ENCODE peak calls at places on chromosomes 4 and X, in nine cellular contexts. One of them, this sample, is unnamed.

GRCh38 chr4:62225972-62226371 is 1025.8 kb downstream of the ADGRL3 start:
- DNase-seq in right atrium auricular region: no peak
- DNase-seq in CD4-positive, alpha-beta memory T cell: no peak
- DNase-seq in mammary epithelial cell: no peak
- DNase-seq in PC-9: no peak
- DNase-seq in heart right ventricle: no peak
- DNase-seq in kidney: no peak
- DNase-seq in GM23338: no peak
- DNase-seq in GM23248: no peak
- DNase-seq in this sample: no peak

GRCh38 chrX:15953801-15954200 is 99.2 kb upstream of the AP1S2 start:
- DNase-seq in heart right ventricle: no peak
- DNase-seq in CD4-positive, alpha-beta memory T cell: no peak
- DNase-seq in right atrium auricular region: no peak
- DNase-seq in GM23338: no peak
- DNase-seq in kidney: no peak
- DNase-seq in GM23248: no peak
- DNase-seq in PC-9: no peak
- DNase-seq in mammary epithelial cell: no peak
- DNase-seq in this sample: no peak

GRCh38 chrX:23765449-23765848 is 17.5 kb upstream of the SAT1 start:
- DNase-seq in right atrium auricular region: no peak
- DNase-seq in mammary epithelial cell: peak; percentile 55
- DNase-seq in GM23248: peak; percentile 63
- DNase-seq in CD4-positive, alpha-beta memory T cell: no peak
- DNase-seq in heart right ventricle: no peak
- DNase-seq in kidney: no peak
- DNase-seq in PC-9: no peak
- DNase-seq in GM23338: no peak
- DNase-seq in this sample: no peak

GRCh38 chrX:3550160-3550765 is 163.2 kb downstream of the PRKX start:
- DNase-seq in kidney: no peak
- DNase-seq in mammary epithelial cell: peak; percentile 8
- DNase-seq in CD4-positive, alpha-beta memory T cell: no peak
- DNase-seq in heart right ventricle: no peak
- DNase-seq in GM23248: peak; percentile 63
- DNase-seq in PC-9: no peak
- DNase-seq in right atrium auricular region: no peak
- DNase-seq in GM23338: no peak
- DNase-seq in this sample: no peak

GRCh38 chr4:66048861-66049260 is 378.6 kb upstream of the EPHA5 start:
- DNase-seq in kidney: no peak
- DNase-seq in GM23248: no peak
- DNase-seq in heart right ventricle: no peak
- DNase-seq in GM23338: no peak
- DNase-seq in right atrium auricular region: no peak
- DNase-seq in CD4-positive, alpha-beta memory T cell: no peak
- DNase-seq in PC-9: no peak
- DNase-seq in mammary epithelial cell: no peak
- DNase-seq in this sample: no peak

GRCh38 chr4:77209936-77210335 is 52.9 kb downstream of the CCNG2 start:
- DNase-seq in mammary epithelial cell: no peak
- DNase-seq in heart right ventricle: no peak
- DNase-seq in right atrium auricular region: no peak
- DNase-seq in GM23248: no peak
- DNase-seq in kidney: no peak
- DNase-seq in PC-9: no peak
- DNase-seq in CD4-positive, alpha-beta memory T cell: no peak
- DNase-seq in GM23338: no peak
- DNase-seq in this sample: no peak

GRCh38 chrX:154457491-154458115 is 478 bp upstream of the PLXNA3 start:
- DNase-seq in kidney: no peak
- DNase-seq in right atrium auricular region: no peak
- DNase-seq in mammary epithelial cell: peak; percentile 58
- DNase-seq in GM23248: peak; percentile 52
- DNase-seq in CD4-positive, alpha-beta memory T cell: peak; percentile 70
- DNase-seq in GM23338: peak; percentile 80
- DNase-seq in heart right ventricle: peak; percentile 36
- DNase-seq in PC-9: peak; percentile 80
- DNase-seq in this sample: peak; percentile 71

GRCh38 chrX:128310912-128311311 is 258.7 kb upstream of the ACTRT1 start:
- DNase-seq in right atrium auricular region: no peak
- DNase-seq in kidney: no peak
- DNase-seq in PC-9: no peak
- DNase-seq in CD4-positive, alpha-beta memory T cell: no peak
- DNase-seq in mammary epithelial cell: no peak
- DNase-seq in heart right ventricle: no peak
- DNase-seq in GM23338: no peak
- DNase-seq in GM23248: no peak
- DNase-seq in this sample: no peak

GRCh38 chr4:8205749-8206611 is 6.9 kb downstream of the SH3TC1 start:
- DNase-seq in heart right ventricle: no peak
- DNase-seq in PC-9: no peak
- DNase-seq in mammary epithelial cell: peak; percentile 91
- DNase-seq in GM23338: no peak
- DNase-seq in GM23248: no peak
- DNase-seq in kidney: no peak
- DNase-seq in CD4-positive, alpha-beta memory T cell: no peak
- DNase-seq in right atrium auricular region: no peak
- DNase-seq in this sample: no peak

GRCh38 chrX:131366387-131366786 is 77.3 kb upstream of the IGSF1 start:
- DNase-seq in kidney: no peak
- DNase-seq in mammary epithelial cell: no peak
- DNase-seq in GM23338: peak; percentile 37
- DNase-seq in heart right ventricle: no peak
- DNase-seq in GM23248: no peak
- DNase-seq in PC-9: no peak
- DNase-seq in right atrium auricular region: no peak
- DNase-seq in CD4-positive, alpha-beta memory T cell: no peak
- DNase-seq in this sample: no peak

GRCh38 chrX:3522016-3522690 is 175.7 kb upstream of the MXRA5 start:
- DNase-seq in CD4-positive, alpha-beta memory T cell: no peak
- DNase-seq in PC-9: no peak
- DNase-seq in heart right ventricle: no peak
- DNase-seq in kidney: no peak
- DNase-seq in GM23338: no peak
- DNase-seq in right atrium auricular region: no peak
- DNase-seq in GM23248: peak; percentile 81
- DNase-seq in mammary epithelial cell: no peak
- DNase-seq in this sample: no peak

GRCh38 chr4:155612074-155612473 is 54.6 kb upstream of the GUCY1A1 start:
- DNase-seq in heart right ventricle: no peak
- DNase-seq in GM23338: no peak
- DNase-seq in right atrium auricular region: no peak
- DNase-seq in CD4-positive, alpha-beta memory T cell: no peak
- DNase-seq in GM23248: no peak
- DNase-seq in mammary epithelial cell: no peak
- DNase-seq in kidney: no peak
- DNase-seq in PC-9: no peak
- DNase-seq in this sample: no peak

GRCh38 chr4:83876047-83876446 is 340.1 kb downstream of the GPAT3 start:
- DNase-seq in CD4-positive, alpha-beta memory T cell: no peak
- DNase-seq in PC-9: no peak
- DNase-seq in GM23338: no peak
- DNase-seq in mammary epithelial cell: no peak
- DNase-seq in right atrium auricular region: no peak
- DNase-seq in GM23248: peak; percentile 37
- DNase-seq in heart right ventricle: no peak
- DNase-seq in kidney: no peak
- DNase-seq in this sample: no peak

DNA sequence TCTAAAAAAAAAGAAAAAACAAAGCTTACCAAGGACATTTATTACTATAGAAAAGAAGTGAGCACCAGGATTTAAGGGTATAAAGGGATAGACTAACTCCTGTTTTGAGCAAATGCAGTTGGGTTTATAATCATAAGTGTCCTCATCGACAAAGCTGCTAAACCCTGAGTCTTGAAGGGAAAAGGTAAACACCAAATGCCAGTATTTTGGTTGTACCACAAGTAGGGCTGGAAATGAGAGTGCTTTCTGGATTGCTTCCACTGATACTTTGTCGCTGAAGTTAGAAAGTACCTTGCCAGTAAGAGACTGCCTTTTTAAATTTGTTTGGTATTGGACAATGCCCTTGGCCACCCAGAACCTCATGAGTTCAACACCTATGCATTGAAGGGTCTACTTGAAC is 53.7 kb downstream of the WDFY3 start:
- DNase-seq in mammary epithelial cell: no peak
- DNase-seq in heart right ventricle: no peak
- DNase-seq in PC-9: no peak
- DNase-seq in CD4-positive, alpha-beta memory T cell: no peak
- DNase-seq in GM23248: no peak
- DNase-seq in right atrium auricular region: no peak
- DNase-seq in GM23338: no peak
- DNase-seq in kidney: no peak
- DNase-seq in this sample: no peak
- H3K4me1 ChIP-seq in mammary epithelial cell: no peaks in the 10 kb centered on the region
- H3K4me1 ChIP-seq in heart right ventricle: peaks cover 38% of the 10 kb centered on the region
- H3K4me1 ChIP-seq in PC-9: peaks cover 16% of the 10 kb centered on the region
- H3K4me1 ChIP-seq in CD4-positive, alpha-beta memory T cell: no peaks in the 10 kb centered on the region
- H3K4me1 ChIP-seq in GM23248: peaks cover 27% of the 10 kb centered on the region
- H3K4me1 ChIP-seq in right atrium auricular region: no peaks in the 10 kb centered on the region
- H3K4me1 ChIP-seq in GM23338: peaks cover 42% of the 10 kb centered on the region
- H3K4me1 ChIP-seq in kidney: peaks cover 6% of the 10 kb centered on the region
- H3K4me1 ChIP-seq in this sample: no peaks in the 10 kb centered on the region

DNA sequence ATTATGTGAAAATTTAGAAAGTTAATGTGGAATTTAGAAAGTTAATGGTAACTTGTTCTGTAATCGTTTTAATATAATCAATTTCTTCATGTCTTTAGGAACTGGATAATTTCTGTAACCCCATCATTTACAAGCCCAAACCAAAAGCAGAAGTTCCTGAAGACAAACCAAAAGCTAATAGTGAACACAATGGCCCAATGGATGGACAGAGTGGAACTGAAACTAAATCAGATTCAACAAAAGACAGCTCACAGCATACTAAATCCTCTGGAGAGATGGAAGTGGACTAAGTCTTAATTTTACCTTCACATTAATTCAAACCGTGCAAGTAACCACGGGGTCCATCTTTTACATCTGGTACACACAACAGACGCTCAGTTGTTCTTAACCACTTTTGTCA is 48.1 kb upstream of the PLK4 start:
- DNase-seq in right atrium auricular region: no peak
- DNase-seq in mammary epithelial cell: no peak
- DNase-seq in kidney: no peak
- DNase-seq in PC-9: no peak
- DNase-seq in heart right ventricle: no peak
- DNase-seq in GM23338: no peak
- DNase-seq in CD4-positive, alpha-beta memory T cell: no peak
- DNase-seq in GM23248: no peak
- DNase-seq in this sample: no peak
- H3K27ac ChIP-seq in right atrium auricular region: no peak overlapping the region
- H3K27ac ChIP-seq in mammary epithelial cell: no peak overlapping the region
- H3K27ac ChIP-seq in kidney: no peak overlapping the region
- H3K27ac ChIP-seq in PC-9: no peak overlapping the region
- H3K27ac ChIP-seq in heart right ventricle: no peak overlapping the region
- H3K27ac ChIP-seq in GM23338: no peak overlapping the region
- H3K27ac ChIP-seq in CD4-positive, alpha-beta memory T cell: no peak overlapping the region
- H3K27ac ChIP-seq in GM23248: no peak overlapping the region
- H3K27ac ChIP-seq in this sample: no peak overlapping the region

GRCh38 chr4:73090738-73091137 is 21.2 kb upstream of the COX18 start:
- DNase-seq in heart right ventricle: no peak
- DNase-seq in CD4-positive, alpha-beta memory T cell: no peak
- DNase-seq in right atrium auricular region: no peak
- DNase-seq in mammary epithelial cell: no peak
- DNase-seq in GM23338: no peak
- DNase-seq in kidney: no peak
- DNase-seq in PC-9: no peak
- DNase-seq in GM23248: no peak
- DNase-seq in this sample: no peak

GRCh38 chr4:73080789-73081188 is 11.3 kb upstream of the COX18 start:
- DNase-seq in mammary epithelial cell: no peak
- DNase-seq in GM23338: no peak
- DNase-seq in CD4-positive, alpha-beta memory T cell: no peak
- DNase-seq in kidney: no peak
- DNase-seq in heart right ventricle: no peak
- DNase-seq in PC-9: no peak
- DNase-seq in GM23248: peak; percentile 13
- DNase-seq in right atrium auricular region: no peak
- DNase-seq in this sample: no peak

GRCh38 chr4:73087871-73088270 is 18.4 kb upstream of the COX18 start:
- DNase-seq in kidney: no peak
- DNase-seq in CD4-positive, alpha-beta memory T cell: no peak
- DNase-seq in PC-9: no peak
- DNase-seq in GM23248: no peak
- DNase-seq in mammary epithelial cell: no peak
- DNase-seq in GM23338: no peak
- DNase-seq in right atrium auricular region: no peak
- DNase-seq in heart right ventricle: no peak
- DNase-seq in this sample: no peak

DNA sequence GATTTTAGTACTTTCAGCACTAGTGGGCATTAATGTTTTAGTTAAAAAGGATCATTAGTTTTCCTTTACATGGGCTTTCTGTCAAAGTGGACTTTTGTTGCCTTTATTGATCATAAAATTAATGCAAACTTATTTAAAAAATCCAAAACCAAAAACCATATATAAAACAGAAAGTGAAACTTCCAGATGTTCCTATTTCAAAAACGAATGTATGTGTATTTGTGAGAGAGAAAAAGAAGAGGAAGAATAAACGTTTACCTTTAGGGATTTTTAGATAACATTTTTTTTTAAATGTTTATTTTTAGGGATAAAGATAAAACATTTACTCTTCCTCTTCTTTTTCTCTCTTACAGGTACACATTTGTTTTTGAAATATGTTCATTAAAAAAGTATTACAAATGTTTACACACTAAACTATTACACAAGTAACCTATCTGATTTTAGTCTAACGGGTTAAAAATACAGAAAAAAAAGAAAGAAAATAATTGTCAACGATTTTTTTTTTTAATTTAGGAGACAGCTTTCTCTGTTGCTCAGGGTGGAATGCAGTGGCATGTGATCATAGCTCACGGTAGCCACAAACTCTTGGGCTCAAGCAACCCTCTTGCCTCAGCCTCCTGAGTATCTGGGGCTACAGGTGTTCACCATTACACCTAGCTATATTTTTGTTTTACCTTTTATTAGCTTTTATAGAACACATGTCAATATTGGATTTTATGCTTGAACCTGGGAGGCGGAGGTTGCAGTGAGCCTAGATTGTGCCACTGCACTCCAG is 16.8 kb upstream of the COX18 start:
- DNase-seq in CD4-positive, alpha-beta memory T cell: peak; percentile 19
- DNase-seq in mammary epithelial cell: no peak
- DNase-seq in heart right ventricle: no peak
- DNase-seq in GM23248: no peak
- DNase-seq in right atrium auricular region: no peak
- DNase-seq in GM23338: no peak
- DNase-seq in kidney: no peak
- DNase-seq in PC-9: no peak
- DNase-seq in this sample: no peak
- H3K4me3 ChIP-seq in CD4-positive, alpha-beta memory T cell: no peak overlapping the region
- H3K4me3 ChIP-seq in mammary epithelial cell: no peak overlapping the region
- H3K4me3 ChIP-seq in heart right ventricle: no peak overlapping the region
- H3K4me3 ChIP-seq in GM23248: no peak overlapping the region
- H3K4me3 ChIP-seq in right atrium auricular region: no peak overlapping the region
- H3K4me3 ChIP-seq in GM23338: no peak overlapping the region
- H3K4me3 ChIP-seq in kidney: no peak overlapping the region
- H3K4me3 ChIP-seq in PC-9: no peak overlapping the region
- H3K4me3 ChIP-seq in this sample: peak overlapping the region; percentile 89

DNA sequence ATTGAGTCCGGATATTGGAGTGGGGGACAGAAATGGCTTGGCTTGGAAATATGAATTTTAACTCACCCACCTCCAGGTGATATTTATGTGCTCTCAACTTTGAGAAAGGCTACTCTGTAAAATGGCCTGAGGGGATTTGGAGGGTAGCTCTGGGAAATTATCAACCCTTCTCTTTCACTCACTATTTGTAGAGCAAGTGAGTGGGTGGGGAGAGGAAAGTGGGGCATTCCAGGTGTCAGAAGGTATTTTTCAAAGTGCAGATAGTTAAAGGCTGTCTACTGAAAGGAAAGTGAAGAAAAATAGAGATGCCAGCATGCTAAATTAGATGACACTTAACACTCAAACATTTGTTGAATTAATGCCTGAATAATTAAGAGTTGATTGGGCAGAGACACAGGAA is 44.1 kb downstream of the TMEM164 start:
- DNase-seq in GM23338: no peak
- DNase-seq in mammary epithelial cell: no peak
- DNase-seq in heart right ventricle: no peak
- DNase-seq in GM23248: no peak
- DNase-seq in PC-9: no peak
- DNase-seq in CD4-positive, alpha-beta memory T cell: no peak
- DNase-seq in kidney: no peak
- DNase-seq in right atrium auricular region: no peak
- DNase-seq in this sample: no peak
- H3K4me1 ChIP-seq in GM23338: peaks cover 16% of the 10 kb centered on the region
- H3K4me1 ChIP-seq in mammary epithelial cell: no peaks in the 10 kb centered on the region
- H3K4me1 ChIP-seq in heart right ventricle: peaks cover 26% of the 10 kb centered on the region
- H3K4me1 ChIP-seq in GM23248: no peaks in the 10 kb centered on the region
- H3K4me1 ChIP-seq in PC-9: peaks cover 7% of the 10 kb centered on the region
- H3K4me1 ChIP-seq in CD4-positive, alpha-beta memory T cell: no peaks in the 10 kb centered on the region
- H3K4me1 ChIP-seq in kidney: no peaks in the 10 kb centered on the region
- H3K4me1 ChIP-seq in right atrium auricular region: no peaks in the 10 kb centered on the region
- H3K4me1 ChIP-seq in this sample: no peaks in the 10 kb centered on the region

This sample was measured in CD4-positive, CD25-positive, alpha-beta regulatory T cell.